ENCODE peak calls at places on chromosomes 2 and 18, in ten cellular contexts. G, L, X, J, I, C, K, D, Q and Y are unnamed samples.

GRCh38 chr18:51196116-51196810 is 1.2 kb downstream of the MEX3C start:
- DNase-seq in G (peak), L (no peak), X (no peak), J (peak), I (no peak), C (peak), K (peak), D (peak), Q (no peak), Y (no peak)

GRCh38 chr18:26493021-26493420 is 55.3 kb downstream of the KCTD1 start:
- DNase-seq in G (no peak), L (no peak), X (no peak), J (no peak), I (no peak), C (no peak), K (no peak), D (no peak), Q (no peak), Y (no peak)

GRCh38 chr2:79832540-79833234 is 319.8 kb downstream of the CTNNA2 start:
- DNase-seq in G (no peak), L (peak), X (no peak), J (no peak), I (peak), C (no peak), K (no peak), D (no peak), Q (peak), Y (no peak)

GRCh38 chr2:105776560-105776928 is 31.8 kb downstream of the NCK2 start:
- DNase-seq in G (no peak), L (no peak), X (no peak), J (no peak), I (no peak), C (no peak), K (no peak), D (no peak), Q (no peak), Y (no peak)

GRCh38 chr2:151775057-151775740 is 40.9 kb upstream of the NEB start:
- DNase-seq in G (no peak), L (no peak), X (no peak), J (no peak), I (no peak), C (no peak), K (no peak), D (no peak), Q (peak), Y (no peak)

GRCh38 chr2:83471708-83472107 is 987.4 kb downstream of the SUCLG1 start:
- DNase-seq in G (no peak), L (no peak), X (no peak), J (no peak), I (no peak), C (no peak), K (no peak), D (no peak), Q (no peak), Y (no peak)

GRCh38 chr2:203400805-203401585 is 72.8 kb downstream of the ABI2 start:
- DNase-seq in G (no peak), L (no peak), X (no peak), J (no peak), I (no peak), C (no peak), K (no peak), D (no peak), Q (peak), Y (no peak)

GRCh38 chr2:179584760-179585159 is 276.7 kb downstream of the ZNF385B start:
- DNase-seq in G (no peak), L (no peak), X (no peak), J (no peak), I (no peak), C (no peak), K (no peak), D (no peak), Q (no peak), Y (no peak)

GRCh38 chr2:205543937-205544702 is 138.2 kb upstream of the NRP2 start:
- DNase-seq in G (no peak), L (no peak), X (no peak), J (no peak), I (no peak), C (no peak), K (no peak), D (no peak), Q (no peak), Y (no peak)

GRCh38 chr2:60475311-60475830 is 78.1 kb downstream of the BCL11A start:
- DNase-seq in G (no peak), L (no peak), X (no peak), J (no peak), I (no peak), C (no peak), K (no peak), D (no peak), Q (no peak), Y (no peak)

GRCh38 chr18:71028285-71028762 is 739.5 kb downstream of the SOCS6 start:
- DNase-seq in G (no peak), L (no peak), X (no peak), J (no peak), I (peak), C (no peak), K (no peak), D (no peak), Q (no peak), Y (no peak)

GRCh38 chr2:40128796-40129195 is 323.1 kb downstream of the SLC8A1 start:
- DNase-seq in G (no peak), L (no peak), X (no peak), J (no peak), I (no peak), C (no peak), K (no peak), D (no peak), Q (no peak), Y (no peak)

GRCh38 chr2:39738941-39739340 is 40.1 kb downstream of the THUMPD2 start:
- DNase-seq in G (no peak), L (no peak), X (no peak), J (no peak), I (no peak), C (no peak), K (no peak), D (no peak), Q (peak), Y (no peak)

GRCh38 chr18:46628206-46628605 is 28.8 kb downstream of the LOXHD1 start:
- DNase-seq in G (no peak), L (no peak), X (no peak), J (no peak), I (no peak), C (no peak), K (no peak), D (no peak), Q (no peak), Y (no peak)

GRCh38 chr2:151817929-151818328 is 10.3 kb downstream of the ARL5A start:
- DNase-seq in G (no peak), L (no peak), X (no peak), J (no peak), I (no peak), C (no peak), K (no peak), D (no peak), Q (no peak), Y (no peak)

GRCh38 chr2:192194065-192194865 is 468 bp downstream of the TMEFF2 start:
- DNase-seq in G (peak), L (no peak), X (peak), J (peak), I (peak), C (peak), K (no peak), D (peak), Q (peak), Y (no peak)

GRCh38 chr18:47113796-47114540 is 36.3 kb downstream of the HDHD2 start:
- DNase-seq in G (no peak), L (peak), X (no peak), J (no peak), I (peak), C (no peak), K (no peak), D (no peak), Q (peak), Y (no peak)

GRCh38 chr2:69601179-69601612 is 42.3 kb downstream of the AAK1 start:
- DNase-seq in G (no peak), L (no peak), X (no peak), J (no peak), I (no peak), C (no peak), K (no peak), D (no peak), Q (peak), Y (no peak)

GRCh38 chr2:101435011-101435862 is 39.7 kb downstream of the RFX8 start:
- DNase-seq in G (peak), L (no peak), X (no peak), J (peak), I (peak), C (peak), K (no peak), D (no peak), Q (peak), Y (peak)

GRCh38 chr18:75865639-75866038 is 438.1 kb upstream of the SMIM21 start:
- DNase-seq in G (no peak), L (no peak), X (no peak), J (no peak), I (peak), C (no peak), K (no peak), D (no peak), Q (no peak), Y (no peak)

GRCh38 chr18:75868031-75868430 is 440.5 kb upstream of the SMIM21 start:
- DNase-seq in G (no peak), L (no peak), X (no peak), J (no peak), I (peak), C (no peak), K (no peak), D (no peak), Q (no peak), Y (no peak)

GRCh38 chr18:75874401-75875093 is 447.0 kb upstream of the SMIM21 start:
- DNase-seq in G (no peak), L (no peak), X (no peak), J (no peak), I (no peak), C (no peak), K (no peak), D (no peak), Q (peak), Y (no peak)

GRCh38 chr18:75864816-75865215 is 437.3 kb upstream of the SMIM21 start:
- DNase-seq in G (no peak), L (no peak), X (no peak), J (no peak), I (no peak), C (no peak), K (no peak), D (no peak), Q (no peak), Y (no peak)

GRCh38 chr18:75869197-75869596 is 441.7 kb upstream of the SMIM21 start:
- DNase-seq in G (no peak), L (no peak), X (no peak), J (no peak), I (no peak), C (no peak), K (no peak), D (no peak), Q (peak), Y (no peak)
- H3K4me3 ChIP-seq in G (no peak), L (no peak), X (no peak), J (no peak), I (no peak), C (no peak), K (no peak), D (no peak), Q (no peak), Y (no peak)

DNA sequence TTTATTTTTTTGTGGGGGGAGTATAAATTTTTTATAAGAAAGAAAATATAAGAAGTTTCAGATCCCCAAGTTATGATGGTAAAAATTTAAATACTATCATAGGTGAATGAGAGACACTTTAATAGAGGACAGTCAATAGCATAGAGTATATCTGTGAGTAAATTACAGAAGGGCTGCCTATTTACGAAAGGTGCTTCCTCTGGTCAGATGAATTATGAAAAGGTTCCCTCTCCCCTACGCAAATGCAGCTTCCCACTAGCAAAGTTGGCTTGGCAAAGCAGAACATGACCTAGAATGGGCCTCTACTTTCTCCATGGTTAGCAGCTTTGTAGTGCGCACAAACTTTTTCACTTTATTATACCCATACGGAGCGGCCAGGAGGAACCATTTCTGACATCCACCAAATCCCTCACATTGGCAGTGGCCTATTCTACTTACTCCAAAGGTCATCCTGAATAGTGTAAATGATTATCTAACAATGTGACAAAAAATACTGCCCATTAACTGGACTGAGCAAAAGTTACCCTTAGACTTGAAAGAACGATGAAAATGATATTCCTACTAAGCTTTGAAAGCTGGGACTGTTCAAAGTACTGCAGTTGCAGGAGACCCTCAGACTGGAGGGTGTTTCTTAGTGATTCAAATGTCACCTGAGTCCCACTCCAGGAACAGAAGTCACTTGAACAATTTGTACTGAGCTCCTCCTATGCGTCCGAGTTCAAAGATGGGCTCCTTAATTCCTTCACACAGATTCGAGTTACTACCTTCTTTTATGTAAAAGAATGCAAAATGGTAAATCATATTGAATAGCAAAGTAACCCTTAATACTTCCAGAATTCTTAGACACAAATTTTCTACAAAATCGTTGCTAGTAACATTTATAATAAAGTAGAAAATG is 148.5 kb downstream of the NOL4 start:
- DNase-seq in G (no peak), L (no peak), X (no peak), J (no peak), I (no peak), C (no peak), K (no peak), D (no peak), Q (no peak), Y (no peak)
- H3K4me3 ChIP-seq in G (no peak), L (no peak), X (no peak), J (no peak), I (no peak), C (no peak), K (no peak), D (no peak), Q (no peak), Y (no peak)

GRCh38 chr2:219451626-219452360 is 17.1 kb downstream of the SPEG start:
- DNase-seq in G (peak), L (no peak), X (peak), J (peak), I (no peak), C (peak), K (peak), D (no peak), Q (peak), Y (no peak)
- H3K4me3 ChIP-seq in G (no peak), L (no peak), X (no peak), J (no peak), I (no peak), C (no peak), K (no peak), D (no peak), Q (no peak), Y (no peak)

GRCh38 chr2:8957593-8957992 is 45.9 kb downstream of the MBOAT2 start:
- DNase-seq in G (no peak), L (no peak), X (no peak), J (no peak), I (peak), C (no peak), K (no peak), D (no peak), Q (peak), Y (no peak)
- H3K4me3 ChIP-seq in G (no peak), L (no peak), X (no peak), J (no peak), I (no peak), C (no peak), K (no peak), D (no peak), Q (no peak), Y (no peak)

GRCh38 chr2:12274591-12274990 is 442.1 kb upstream of the TRIB2 start:
- DNase-seq in G (no peak), L (no peak), X (no peak), J (no peak), I (no peak), C (no peak), K (no peak), D (no peak), Q (no peak), Y (no peak)

GRCh38 chr2:12282780-12283695 is 433.7 kb upstream of the TRIB2 start:
- DNase-seq in G (no peak), L (no peak), X (no peak), J (no peak), I (no peak), C (no peak), K (no peak), D (no peak), Q (no peak), Y (no peak)

GRCh38 chr2:12273111-12273510 is 443.6 kb upstream of the TRIB2 start:
- DNase-seq in G (no peak), L (no peak), X (no peak), J (no peak), I (no peak), C (no peak), K (no peak), D (no peak), Q (no peak), Y (no peak)

GRCh38 chr2:12278217-12278755 is 438.4 kb upstream of the TRIB2 start:
- DNase-seq in G (no peak), L (no peak), X (no peak), J (no peak), I (no peak), C (no peak), K (no peak), D (no peak), Q (no peak), Y (no peak)

DNA sequence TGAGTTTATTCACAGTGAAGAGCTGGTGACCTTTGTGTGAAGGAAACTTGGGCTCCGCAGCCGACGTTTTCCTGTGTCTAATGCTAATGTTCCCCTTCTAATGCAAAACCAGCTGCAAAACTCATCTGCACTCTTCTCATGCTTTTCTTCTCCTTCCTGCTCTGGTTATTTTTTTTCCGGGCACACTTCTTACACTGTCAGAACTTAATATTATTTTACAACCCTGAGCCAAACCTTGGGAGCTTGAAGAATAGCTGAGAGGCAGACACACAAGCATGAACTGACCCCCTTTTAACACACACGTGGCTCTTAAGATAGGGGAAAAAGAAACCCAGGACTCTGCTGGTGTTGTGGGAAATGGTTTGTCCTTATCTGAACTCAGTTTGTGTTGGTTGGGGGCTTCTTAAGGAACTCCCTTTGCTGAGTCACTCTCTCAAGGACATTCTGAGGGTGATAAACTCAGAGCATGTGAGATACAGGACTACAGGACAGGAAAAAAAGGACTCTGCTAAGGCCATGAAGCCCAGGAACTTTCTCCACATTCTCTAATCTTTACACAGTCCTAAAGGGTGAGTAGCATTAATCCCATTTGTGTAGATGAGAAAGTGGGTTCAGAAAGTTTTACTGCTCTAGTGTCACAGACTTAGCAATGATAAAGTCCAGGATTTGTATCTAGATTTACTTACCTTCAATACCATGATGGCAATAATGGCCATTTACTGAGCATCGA is 439.3 kb upstream of the TRIB2 start:
- DNase-seq in G (no peak), L (no peak), X (no peak), J (no peak), I (no peak), C (no peak), K (no peak), D (no peak), Q (peak), Y (no peak)
- H3K4me3 ChIP-seq in G (no peak), L (no peak), X (no peak), J (no peak), I (no peak), C (no peak), K (no peak), D (no peak), Q (no peak), Y (no peak)

GRCh38 chr2:201888476-201888875 is 82.1 kb downstream of the CDK15 start:
- DNase-seq in G (no peak), L (no peak), X (no peak), J (no peak), I (no peak), C (no peak), K (no peak), D (no peak), Q (no peak), Y (no peak)
- H3K4me3 ChIP-seq in G (peak), L (peak), X (no peak), J (peak), I (peak), C (peak), K (no peak), D (no peak), Q (peak), Y (no peak)